ENCODE peak calls at places on chromosomes 11 and 22, in six cellular contexts. One of them, this sample, is unnamed.

GRCh38 chr11:85299247-85299646 is 327.9 kb downstream of the DLG2 start:
- DNase-seq in activated CD4-positive, alpha-beta T cell treated with anti-CD3 and anti-CD28 coated beads for 24 hours: no peak
- DNase-seq in neuronal stem cell: no peak
- DNase-seq in AG10803: peak
- DNase-seq in stimulated activated CD8-positive, alpha-beta memory T cell treated with anti-CD3 and anti-CD28 coated beads, Interleukin-15, amount 100 ng/mL, for 24 hours: no peak
- DNase-seq in NCI-H1436: no peak
- DNase-seq in this sample: peak

GRCh38 chr11:726278-726915 is 20.4 kb downstream of the EPS8L2 start:
- DNase-seq in neuronal stem cell: no peak
- DNase-seq in activated CD4-positive, alpha-beta T cell treated with anti-CD3 and anti-CD28 coated beads for 24 hours: no peak
- DNase-seq in NCI-H1436: no peak
- DNase-seq in stimulated activated CD8-positive, alpha-beta memory T cell treated with anti-CD3 and anti-CD28 coated beads, Interleukin-15, amount 100 ng/mL, for 24 hours: no peak
- DNase-seq in AG10803: no peak
- DNase-seq in this sample: no peak

GRCh38 chr22:23090079-23090835 is 19.9 kb downstream of the GNAZ start:
- DNase-seq in neuronal stem cell: no peak
- DNase-seq in NCI-H1436: no peak
- DNase-seq in AG10803: no peak
- DNase-seq in activated CD4-positive, alpha-beta T cell treated with anti-CD3 and anti-CD28 coated beads for 24 hours: no peak
- DNase-seq in stimulated activated CD8-positive, alpha-beta memory T cell treated with anti-CD3 and anti-CD28 coated beads, Interleukin-15, amount 100 ng/mL, for 24 hours: no peak
- DNase-seq in this sample: no peak

GRCh38 chr11:69071086-69071800 is 22.5 kb downstream of the TPCN2 start:
- DNase-seq in activated CD4-positive, alpha-beta T cell treated with anti-CD3 and anti-CD28 coated beads for 24 hours: no peak
- DNase-seq in neuronal stem cell: no peak
- DNase-seq in AG10803: no peak
- DNase-seq in NCI-H1436: no peak
- DNase-seq in stimulated activated CD8-positive, alpha-beta memory T cell treated with anti-CD3 and anti-CD28 coated beads, Interleukin-15, amount 100 ng/mL, for 24 hours: no peak
- DNase-seq in this sample: no peak

GRCh38 chr22:31650391-31650790 is 11.6 kb downstream of the PISD start:
- DNase-seq in stimulated activated CD8-positive, alpha-beta memory T cell treated with anti-CD3 and anti-CD28 coated beads, Interleukin-15, amount 100 ng/mL, for 24 hours: no peak
- DNase-seq in activated CD4-positive, alpha-beta T cell treated with anti-CD3 and anti-CD28 coated beads for 24 hours: no peak
- DNase-seq in NCI-H1436: no peak
- DNase-seq in neuronal stem cell: no peak
- DNase-seq in AG10803: peak
- DNase-seq in this sample: no peak

GRCh38 chr11:130894322-130895025 is 21.8 kb downstream of the SNX19 start:
- DNase-seq in activated CD4-positive, alpha-beta T cell treated with anti-CD3 and anti-CD28 coated beads for 24 hours: peak
- DNase-seq in AG10803: peak
- DNase-seq in stimulated activated CD8-positive, alpha-beta memory T cell treated with anti-CD3 and anti-CD28 coated beads, Interleukin-15, amount 100 ng/mL, for 24 hours: peak
- DNase-seq in NCI-H1436: peak
- DNase-seq in neuronal stem cell: peak
- DNase-seq in this sample: peak

GRCh38 chr22:43018615-43019014 is 3.7 kb upstream of the PACSIN2 start:
- DNase-seq in stimulated activated CD8-positive, alpha-beta memory T cell treated with anti-CD3 and anti-CD28 coated beads, Interleukin-15, amount 100 ng/mL, for 24 hours: no peak
- DNase-seq in neuronal stem cell: no peak
- DNase-seq in activated CD4-positive, alpha-beta T cell treated with anti-CD3 and anti-CD28 coated beads for 24 hours: no peak
- DNase-seq in AG10803: no peak
- DNase-seq in NCI-H1436: no peak
- DNase-seq in this sample: no peak

GRCh38 chr11:290621-291231 is 1.8 kb downstream of the PGGHG start:
- DNase-seq in stimulated activated CD8-positive, alpha-beta memory T cell treated with anti-CD3 and anti-CD28 coated beads, Interleukin-15, amount 100 ng/mL, for 24 hours: no peak
- DNase-seq in activated CD4-positive, alpha-beta T cell treated with anti-CD3 and anti-CD28 coated beads for 24 hours: no peak
- DNase-seq in neuronal stem cell: no peak
- DNase-seq in AG10803: no peak
- DNase-seq in NCI-H1436: no peak
- DNase-seq in this sample: no peak

GRCh38 chr11:121249039-121249663 is 43.4 kb upstream of the SC5D start:
- DNase-seq in AG10803: peak
- DNase-seq in NCI-H1436: peak
- DNase-seq in stimulated activated CD8-positive, alpha-beta memory T cell treated with anti-CD3 and anti-CD28 coated beads, Interleukin-15, amount 100 ng/mL, for 24 hours: no peak
- DNase-seq in activated CD4-positive, alpha-beta T cell treated with anti-CD3 and anti-CD28 coated beads for 24 hours: no peak
- DNase-seq in neuronal stem cell: peak
- DNase-seq in this sample: peak

GRCh38 chr11:6457581-6458320 is 16.0 kb downstream of the TRIM3 start:
- DNase-seq in AG10803: no peak
- DNase-seq in neuronal stem cell: no peak
- DNase-seq in NCI-H1436: no peak
- DNase-seq in activated CD4-positive, alpha-beta T cell treated with anti-CD3 and anti-CD28 coated beads for 24 hours: no peak
- DNase-seq in stimulated activated CD8-positive, alpha-beta memory T cell treated with anti-CD3 and anti-CD28 coated beads, Interleukin-15, amount 100 ng/mL, for 24 hours: no peak
- DNase-seq in this sample: no peak

GRCh38 chr11:62124186-62125113 is 639 bp downstream of the INCENP start:
- DNase-seq in activated CD4-positive, alpha-beta T cell treated with anti-CD3 and anti-CD28 coated beads for 24 hours: peak
- DNase-seq in stimulated activated CD8-positive, alpha-beta memory T cell treated with anti-CD3 and anti-CD28 coated beads, Interleukin-15, amount 100 ng/mL, for 24 hours: no peak
- DNase-seq in AG10803: peak
- DNase-seq in neuronal stem cell: no peak
- DNase-seq in NCI-H1436: no peak
- DNase-seq in this sample: peak

GRCh38 chr11:117083011-117083940 is 15.0 kb downstream of the SIK3 start:
- DNase-seq in stimulated activated CD8-positive, alpha-beta memory T cell treated with anti-CD3 and anti-CD28 coated beads, Interleukin-15, amount 100 ng/mL, for 24 hours: no peak
- DNase-seq in neuronal stem cell: no peak
- DNase-seq in activated CD4-positive, alpha-beta T cell treated with anti-CD3 and anti-CD28 coated beads for 24 hours: no peak
- DNase-seq in NCI-H1436: no peak
- DNase-seq in AG10803: peak
- DNase-seq in this sample: no peak